ENCODE peak calls at places on chromosomes 2 and 18, in five cellular contexts. N is AG10803; F is GM12865; O is lung; E is CD8-positive, alpha-beta T cell. U is an unnamed sample.

GRCh38 chr18:28760299-28760698 is 583.4 kb upstream of the CDH2 start:
- DNase-seq in N (no peak), F (no peak), O (no peak), E (no peak), U (no peak)

GRCh38 chr2:99618579-99619097 is 128.8 kb upstream of the REV1 start:
- DNase-seq in N (no peak), F (no peak), O (no peak), E (no peak), U (no peak)

GRCh38 chr2:154608438-154608837 is 90.1 kb upstream of the KCNJ3 start:
- DNase-seq in N (no peak), F (no peak), O (no peak), E (no peak), U (no peak)

GRCh38 chr18:64519191-64519590 is 370.3 kb upstream of the LINC00305 start:
- DNase-seq in N (no peak), F (no peak), O (no peak), E (no peak), U (no peak)

GRCh38 chr18:55485666-55486065 is 102.3 kb downstream of the TCF4 start:
- DNase-seq in N (peak; percentile 75), F (no peak), O (no peak), E (no peak), U (peak; percentile 80)

GRCh38 chr2:227106845-227107759 is 56.9 kb downstream of the COL4A4 start:
- DNase-seq in N (peak; percentile 68), F (peak; percentile 52), O (no peak), E (no peak), U (peak; percentile 76)

GRCh38 chr2:25165992-25166618 is 2.3 kb downstream of the POMC start:
- DNase-seq in N (no peak), F (peak; percentile 75), O (no peak), E (peak; percentile 21), U (no peak)

GRCh38 chr2:24959761-24960160 is 12.0 kb downstream of the DNAJC27 start:
- DNase-seq in N (no peak), F (no peak), O (no peak), E (no peak), U (no peak)

GRCh38 chr2:151619337-151619989 is 114.8 kb downstream of the NEB start:
- DNase-seq in N (no peak), F (peak; percentile 41), O (no peak), E (no peak), U (peak; percentile 69)

GRCh38 chr2:88658318-88658717 is 31.1 kb upstream of the EIF2AK3 start:
- DNase-seq in N (peak; percentile 63), F (no peak), O (no peak), E (no peak), U (peak; percentile 75)

GRCh38 chr2:33812707-33813106 is 213.6 kb upstream of the FAM98A start:
- DNase-seq in N (no peak), F (no peak), O (no peak), E (no peak), U (peak; percentile 0)

GRCh38 chr18:48810805-48811204 is 140.0 kb downstream of the SMAD7 start:
- DNase-seq in N (no peak), F (no peak), O (no peak), E (no peak), U (no peak)

GRCh38 chr18:1585881-1586488 is 681.3 kb downstream of the ADCYAP1 start:
- DNase-seq in N (peak; percentile 25), F (peak; percentile 21), O (no peak), E (no peak), U (peak; percentile 27)

GRCh38 chr2:96084006-96084857 is 32.1 kb downstream of the ADRA2B start:
- DNase-seq in N (no peak), F (no peak), O (no peak), E (no peak), U (no peak)

GRCh38 chr2:98693477-98693876 is 37.5 kb downstream of the MGAT4A start:
- DNase-seq in N (no peak), F (no peak), O (no peak), E (no peak), U (no peak)

GRCh38 chr18:3998698-3999333 is 456.3 kb downstream of the DLGAP1 start:
- DNase-seq in N (peak; percentile 62), F (peak; percentile 47), O (no peak), E (no peak), U (peak; percentile 79)

GRCh38 chr2:196566969-196567666 is 72.4 kb upstream of the CCDC150 start:
- DNase-seq in N (peak; percentile 61), F (no peak), O (no peak), E (no peak), U (peak; percentile 19)

GRCh38 chr2:102143450-102143985 is 972 bp downstream of the IL1R1 start:
- DNase-seq in N (peak; percentile 53), F (no peak), O (no peak), E (no peak), U (peak; percentile 65)

GRCh38 chr2:102142829-102143449 is 393 bp downstream of the IL1R1 start:
- DNase-seq in N (peak; percentile 64), F (no peak), O (peak; percentile 42), E (no peak), U (peak; percentile 63)

GRCh38 chr2:102145107-102145506 is 2.6 kb downstream of the IL1R1 start:
- DNase-seq in N (no peak), F (no peak), O (no peak), E (no peak), U (no peak)

GRCh38 chr2:102145939-102146338 is 3.4 kb downstream of the IL1R1 start:
- DNase-seq in N (no peak), F (no peak), O (no peak), E (no peak), U (no peak)

DNA sequence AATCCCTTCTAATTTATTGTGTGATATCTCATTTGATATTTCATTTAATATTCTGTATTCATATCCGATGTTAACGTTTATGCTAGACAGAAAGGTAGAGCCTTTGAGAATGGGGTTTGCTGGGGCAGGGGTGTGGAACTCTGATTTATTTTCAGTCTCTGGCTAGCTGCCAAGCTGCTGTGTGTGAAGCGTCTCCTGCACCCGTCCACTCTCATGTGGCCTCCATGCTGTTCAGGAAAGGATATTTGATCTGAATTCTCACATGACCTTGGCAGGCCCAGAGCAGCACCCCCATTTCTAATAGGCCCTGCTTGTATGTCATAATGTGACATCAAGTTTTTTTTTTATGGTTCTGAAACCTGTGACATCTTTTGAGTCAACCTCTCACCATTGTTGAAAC is 1.6 kb downstream of the IL1R1 start:
- DNase-seq in N (peak; percentile 24), F (no peak), O (no peak), E (no peak), U (peak; percentile 70)
- H3K4me3 ChIP-seq in N (peak overlapping the region; percentile 92), F (no peak overlapping the region), O (peak overlapping the region; percentile 67), E (no peak overlapping the region), U (peak overlapping the region; percentile 96)

GRCh38 chr2:145815933-145816332 is 1296.0 kb upstream of the ZEB2 start:
- DNase-seq in N (no peak), F (no peak), O (no peak), E (no peak), U (peak; percentile 7)

GRCh38 chr2:145824384-145824783 is 1304.5 kb upstream of the ZEB2 start:
- DNase-seq in N (no peak), F (no peak), O (no peak), E (no peak), U (no peak)

GRCh38 chr2:145822892-145823534 is 1303.1 kb upstream of the ZEB2 start:
- DNase-seq in N (no peak), F (no peak), O (no peak), E (no peak), U (no peak)

GRCh38 chr2:145818890-145819504 is 1299.1 kb upstream of the ZEB2 start:
- DNase-seq in N (no peak), F (no peak), O (no peak), E (no peak), U (no peak)

DNA sequence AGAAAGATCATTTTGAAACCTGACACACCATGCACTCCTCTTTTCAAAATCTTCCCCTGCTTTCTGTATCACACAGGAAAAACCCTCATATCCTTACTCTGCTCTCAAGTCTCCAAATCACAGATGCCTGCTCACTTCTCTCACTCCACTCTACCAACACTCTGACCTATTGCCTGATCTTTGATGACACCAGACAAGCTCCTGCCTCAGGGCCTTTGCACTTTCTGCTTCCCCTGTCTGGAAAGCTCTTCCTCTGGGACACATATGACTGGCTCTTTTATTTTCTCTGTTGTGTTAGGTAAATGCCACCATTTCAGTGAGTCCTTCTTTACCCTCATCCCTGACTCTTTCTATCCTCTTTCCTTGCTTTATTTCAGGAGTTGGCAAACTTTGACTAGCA is 1300.7 kb upstream of the ZEB2 start:
- DNase-seq in N (no peak), F (no peak), O (no peak), E (no peak), U (no peak)
- TF ChIP-seq CTCF in N (no peak), F (no peak), O (no peak), E (no peak), U (no peak)

GRCh38 chr2:209425082-209426071 is 1.5 kb downstream of the MAP2 start:
- DNase-seq in N (peak; percentile 36), F (peak; percentile 31), O (no peak), E (no peak), U (peak; percentile 63)
- H3K4me3 ChIP-seq in N (no peak overlapping the region), F (no peak overlapping the region), O (no peak overlapping the region), E (no peak overlapping the region), U (peak overlapping the region; percentile 79)

GRCh38 chr2:124025896-124026295 is 809 bp downstream of the CNTNAP5 start:
- DNase-seq in N (no peak), F (no peak), O (no peak), E (no peak), U (no peak)

GRCh38 chr2:124024491-124025348 is at the start of gene CNTNAP5:
- DNase-seq in N (no peak), F (no peak), O (peak; percentile 54), E (no peak), U (peak; percentile 1)

GRCh38 chr2:124027182-124027581 is 2.1 kb downstream of the CNTNAP5 start:
- DNase-seq in N (peak; percentile 12), F (peak; percentile 59), O (no peak), E (no peak), U (peak; percentile 37)

DNA sequence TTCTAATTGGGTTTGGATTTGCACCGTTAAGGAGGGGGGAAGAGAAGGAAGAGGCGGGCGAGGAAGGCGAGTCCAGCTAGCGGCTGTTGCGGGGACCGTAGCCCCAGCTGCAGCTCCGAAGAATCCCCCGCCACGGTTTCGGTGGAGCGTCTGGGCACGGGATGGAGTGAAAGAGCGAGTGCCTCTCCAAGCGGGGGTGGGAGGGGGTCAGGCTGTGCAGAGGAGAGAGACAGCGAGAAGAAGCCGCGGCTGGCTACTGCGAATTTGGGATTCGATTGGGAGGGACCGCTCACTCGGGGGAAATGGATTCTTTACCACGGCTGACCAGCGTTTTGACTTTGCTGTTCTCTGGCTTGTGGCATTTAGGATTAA is 248 bp downstream of the CNTNAP5 start:
- DNase-seq in N (no peak), F (no peak), O (no peak), E (no peak), U (no peak)
- TF ChIP-seq CTCF in N (no peak), F (no peak), O (no peak), E (no peak), U (no peak)

U was measured in fibroblast of mammary gland.